ENCODE peak calls at places on chromosome 20, in six cellular contexts. E, L, V, H, C and W are unnamed samples.

GRCh38 chr20:17662333-17663039 is 19.6 kb downstream of the RRBP1 start:
- DNase-seq in E (peak; percentile 52), L (peak; percentile 81), V (no peak), H (no peak), C (no peak), W (no peak)

GRCh38 chr20:60170116-60170515 is 211.9 kb downstream of the CDH26 start:
- DNase-seq in E (no peak), L (no peak), V (no peak), H (no peak), C (no peak), W (no peak)

GRCh38 chr20:14710941-14711340 is 373.5 kb upstream of the FLRT3 start:
- DNase-seq in E (no peak), L (no peak), V (no peak), H (no peak), C (no peak), W (no peak)

GRCh38 chr20:44398303-44398702 is 42.8 kb downstream of the HNF4A start:
- DNase-seq in E (no peak), L (no peak), V (no peak), H (no peak), C (peak; percentile 88), W (no peak)

GRCh38 chr20:52586697-52587096 is 385.5 kb upstream of the TSHZ2 start:
- DNase-seq in E (no peak), L (no peak), V (no peak), H (no peak), C (no peak), W (no peak)

GRCh38 chr20:24497851-24498250 is 28.4 kb downstream of the SYNDIG1 start:
- DNase-seq in E (no peak), L (no peak), V (no peak), H (no peak), C (no peak), W (no peak)

GRCh38 chr20:43843096-43843964 is 71.3 kb upstream of the TOX2 start:
- DNase-seq in E (no peak), L (no peak), V (no peak), H (no peak), C (peak; percentile 72), W (no peak)

GRCh38 chr20:61121661-61122060 is 130.4 kb upstream of the CDH4 start:
- DNase-seq in E (no peak), L (no peak), V (no peak), H (no peak), C (no peak), W (no peak)

GRCh38 chr20:32792316-32792715 is 27.4 kb upstream of the MAPRE1 start:
- DNase-seq in E (no peak), L (no peak), V (peak; percentile 34), H (no peak), C (no peak), W (no peak)

GRCh38 chr20:23419995-23420901 is 1.0 kb downstream of the NAPB start:
- DNase-seq in E (peak; percentile 35), L (peak; percentile 78), V (peak; percentile 36), H (peak; percentile 37), C (peak; percentile 15), W (peak; percentile 78)

GRCh38 chr20:44104807-44105517 is 82.0 kb downstream of the JPH2 start:
- DNase-seq in E (peak; percentile 15), L (no peak), V (no peak), H (no peak), C (peak; percentile 37), W (no peak)

GRCh38 chr20:60056345-60057122 is 98.3 kb downstream of the CDH26 start:
- DNase-seq in E (no peak), L (peak; percentile 54), V (no peak), H (no peak), C (no peak), W (no peak)

GRCh38 chr20:40778894-40779496 is 90.0 kb upstream of the MAFB start:
- DNase-seq in E (no peak), L (no peak), V (no peak), H (no peak), C (no peak), W (no peak)

GRCh38 chr20:52081791-52082190 is 109.8 kb downstream of the ZFP64 start:
- DNase-seq in E (no peak), L (no peak), V (no peak), H (no peak), C (no peak), W (no peak)

GRCh38 chr20:35972445-35972844 is 4.1 kb downstream of the CNBD2 start:
- DNase-seq in E (no peak), L (no peak), V (no peak), H (no peak), C (no peak), W (no peak)

GRCh38 chr20:4836935-4837334 is 115.2 kb downstream of the PRND start:
- DNase-seq in E (peak; percentile 44), L (no peak), V (no peak), H (no peak), C (no peak), W (no peak)

DNA sequence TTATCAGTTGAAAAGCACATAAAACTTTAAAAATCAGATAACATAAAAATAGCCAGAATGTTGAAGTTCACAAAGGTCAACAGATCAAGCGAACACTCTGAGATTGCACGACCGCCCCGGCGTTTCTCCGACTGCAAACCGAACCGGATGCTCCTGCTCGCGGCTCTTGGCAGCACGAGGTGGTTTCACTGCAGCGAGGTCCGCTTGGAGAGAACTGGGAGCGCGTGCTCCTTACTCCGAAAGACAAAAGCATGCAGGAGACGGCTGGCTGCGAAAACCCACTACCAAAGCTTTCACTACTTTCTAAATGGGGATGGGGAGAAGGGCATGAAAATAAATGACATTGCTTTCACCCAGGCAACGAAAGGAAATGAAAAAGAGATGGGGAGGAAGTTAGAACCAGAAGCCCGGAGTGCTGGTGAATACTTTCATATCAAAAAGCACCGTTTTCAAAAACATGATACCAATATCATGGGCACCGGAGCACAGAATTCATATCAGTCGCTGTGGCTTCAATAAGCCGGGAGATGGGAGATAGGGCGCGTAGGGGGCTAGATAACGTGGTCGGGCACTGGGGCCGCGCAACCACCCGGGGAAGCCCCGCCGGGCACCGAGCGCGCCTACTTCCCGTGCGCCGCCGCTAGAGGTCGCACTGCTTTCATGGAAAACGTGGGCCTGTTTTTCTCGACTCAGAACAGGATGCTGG is 8.3 kb upstream of the ANKRD60 start:
- DNase-seq in E (peak; percentile 73), L (peak; percentile 89), V (peak; percentile 81), H (peak; percentile 72), C (peak; percentile 67), W (peak; percentile 83)
- H3K27ac ChIP-seq in E (peak overlapping the region; percentile 2), L (no peak overlapping the region), V (peak overlapping the region; percentile 33), H (peak overlapping the region; percentile 78), C (peak overlapping the region; percentile 74), W (no peak overlapping the region)

GRCh38 chr20:62223571-62223970 is 3.5 kb upstream of the HRH3 start:
- DNase-seq in E (no peak), L (no peak), V (no peak), H (no peak), C (no peak), W (no peak)
- H3K4me3 ChIP-seq in E (no peak overlapping the region), L (no peak overlapping the region), V (no peak overlapping the region), H (no peak overlapping the region), C (no peak overlapping the region), W (no peak overlapping the region)

GRCh38 chr20:50151034-50151743 is 2.3 kb downstream of the PEDS1 start:
- DNase-seq in E (no peak), L (peak; percentile 29), V (no peak), H (no peak), C (no peak), W (no peak)
- H3K27ac ChIP-seq in E (peak overlapping the region; percentile 83), L (no peak overlapping the region), V (peak overlapping the region; percentile 24), H (peak overlapping the region; percentile 18), C (peak overlapping the region; percentile 95), W (peak overlapping the region; percentile 97)

GRCh38 chr20:53890434-53891305 is 179.7 kb downstream of the BCAS1 start:
- DNase-seq in E (no peak), L (no peak), V (no peak), H (no peak), C (no peak), W (no peak)
- H3K4me3 ChIP-seq in E (no peak overlapping the region), L (no peak overlapping the region), V (no peak overlapping the region), H (no peak overlapping the region), C (no peak overlapping the region), W (no peak overlapping the region)

GRCh38 chr20:45408646-45409213 is 641 bp downstream of the DBNDD2 start:
- DNase-seq in E (no peak), L (no peak), V (peak; percentile 23), H (no peak), C (no peak), W (no peak)
- H3K27ac ChIP-seq in E (peak overlapping the region; percentile 93), L (peak overlapping the region; percentile 92), V (no peak overlapping the region), H (no peak overlapping the region), C (no peak overlapping the region), W (no peak overlapping the region)

DNA sequence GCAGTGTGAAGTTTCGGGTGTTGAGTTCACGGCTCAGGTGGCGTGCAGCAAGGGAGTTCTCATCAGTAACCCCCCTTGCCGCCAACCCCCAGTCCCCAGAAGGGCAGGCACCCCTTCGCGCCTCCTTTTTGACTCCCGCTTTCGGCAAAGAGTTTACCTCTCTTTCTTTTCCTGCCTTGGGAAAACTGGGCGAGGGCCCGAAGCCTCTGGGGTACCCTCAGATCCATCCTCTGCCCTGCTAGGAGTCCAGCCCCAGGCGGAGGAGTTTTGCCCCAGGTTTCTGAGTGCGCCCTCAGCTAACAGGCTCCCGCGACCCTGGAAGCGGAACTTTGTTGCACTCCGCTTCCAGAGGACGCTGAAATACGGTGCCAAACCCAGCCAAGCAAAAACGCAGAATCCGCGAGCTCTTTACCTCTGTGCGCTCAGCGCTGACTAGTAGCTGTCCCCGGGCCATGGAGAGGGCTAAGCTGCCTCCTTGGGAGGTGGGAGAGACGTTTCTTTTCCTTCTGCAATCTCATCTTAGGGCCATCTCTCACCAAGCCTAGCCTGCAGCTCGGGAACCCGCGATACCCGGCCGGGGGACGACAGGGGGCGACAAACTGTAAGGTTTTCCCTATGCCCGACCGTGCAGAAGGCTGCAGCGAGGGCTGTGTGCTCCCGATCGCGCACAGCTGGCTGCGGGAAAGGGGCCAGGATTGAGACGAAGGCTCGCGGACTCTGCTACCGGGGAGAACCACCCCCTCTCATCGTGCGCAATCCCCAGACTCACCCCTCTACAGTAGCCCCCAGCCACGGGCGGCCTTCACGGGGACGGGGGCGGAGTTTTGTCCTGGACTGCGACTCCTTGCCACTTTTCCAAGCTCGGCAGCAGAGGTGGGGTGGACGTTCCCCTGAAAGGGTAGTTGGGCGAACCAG is 2.7 kb upstream of the PAX1 start:
- DNase-seq in E (peak; percentile 51), L (peak; percentile 78), V (no peak), H (no peak), C (peak; percentile 65), W (no peak)
- H3K4me3 ChIP-seq in E (peak overlapping the region; percentile 15), L (no peak overlapping the region), V (no peak overlapping the region), H (no peak overlapping the region), C (peak overlapping the region; percentile 44), W (peak overlapping the region; percentile 11)

GRCh38 chr20:38835792-38836191 is 30.3 kb downstream of the PPP1R16B start:
- DNase-seq in E (no peak), L (no peak), V (no peak), H (no peak), C (no peak), W (no peak)
- H3K27ac ChIP-seq in E (no peak overlapping the region), L (no peak overlapping the region), V (no peak overlapping the region), H (no peak overlapping the region), C (no peak overlapping the region), W (no peak overlapping the region)